ENCODE peak calls at places on chromosomes 16 and 17, in eight cellular contexts. L is suprapubic skin; B is germinal center; P is HepG2; V is fibroblast of the aortic adventitia; M is activated T-helper 1 cell treated with anti-CD3 and anti-CD28 coated beads, Interleukin-2, amount 50 U/mL, for 16 hours; Z is mucosa of descending colon; O is neuronal stem cell. Y is an unnamed sample.

GRCh38 chr17:1234455-1234854 is 35.8 kb upstream of the BHLHA9 start:
- DNase-seq in B (no peak), O (no peak), L (no peak), V (no peak), M (no peak), Z (no peak), P (no peak), Y (no peak)

GRCh38 chr17:36034127-36034526 is 16.4 kb upstream of the CCL23 start:
- DNase-seq in P (no peak), V (no peak), B (no peak), O (no peak), Z (no peak), M (no peak), L (no peak), Y (no peak)

GRCh38 chr16:14354561-14355351 is 275.3 kb downstream of the PARN start:
- DNase-seq in V (peak), L (no peak), Z (no peak), P (no peak), O (no peak), M (no peak), B (peak), Y (no peak)

GRCh38 chr16:87063543-87063942 is 253.6 kb downstream of the C16orf95 start:
- DNase-seq in M (no peak), Z (no peak), P (no peak), O (no peak), L (no peak), V (no peak), B (no peak), Y (no peak)

GRCh38 chr17:82924812-82925211 is 85.0 kb upstream of the ZNF750 start:
- DNase-seq in P (peak), O (no peak), B (no peak), V (no peak), L (no peak), Z (no peak), M (no peak), Y (no peak)

GRCh38 chr17:43665387-43666101 is 3.8 kb upstream of the MEOX1 start:
- DNase-seq in P (peak), V (no peak), M (no peak), B (no peak), Z (no peak), L (no peak), O (no peak), Y (no peak)

GRCh38 chr17:62705781-62706597 is 78.5 kb downstream of the MRC2 start:
- DNase-seq in P (no peak), O (no peak), Z (no peak), M (no peak), L (no peak), B (no peak), V (peak), Y (no peak)

GRCh38 chr16:20424129-20424866 is 15.0 kb downstream of the ACSM5 start:
- DNase-seq in Z (no peak), O (no peak), M (no peak), B (no peak), L (no peak), V (no peak), P (peak), Y (no peak)

GRCh38 chr17:82411396-82412053 is 6.6 kb upstream of the HEXD start:
- DNase-seq in M (no peak), O (no peak), P (no peak), V (no peak), L (no peak), Z (no peak), B (no peak), Y (no peak)

GRCh38 chr17:61393904-61394629 is 5.6 kb upstream of the TBX2 start:
- DNase-seq in O (no peak), L (no peak), B (no peak), M (no peak), V (no peak), Z (no peak), P (peak), Y (no peak)

GRCh38 chr16:71459510-71459909 is 2.5 kb downstream of the ZNF23 start:
- DNase-seq in B (no peak), M (no peak), O (no peak), Z (no peak), P (no peak), V (no peak), L (no peak), Y (no peak)

GRCh38 chr16:14344292-14344691 is 273.2 kb downstream of the MRTFB start:
- DNase-seq in V (no peak), Z (no peak), L (no peak), O (no peak), P (no peak), M (no peak), B (no peak), Y (no peak)

GRCh38 chr17:39662551-39663339 is 2.4 kb upstream of the TCAP start:
- DNase-seq in O (no peak), B (no peak), V (no peak), Z (peak), P (no peak), L (no peak), M (no peak), Y (no peak)

GRCh38 chr17:7340179-7340578 is 3.9 kb downstream of the ACAP1 start:
- DNase-seq in P (no peak), V (no peak), L (no peak), Z (no peak), O (no peak), B (no peak), M (no peak), Y (no peak)

GRCh38 chr17:8791910-8792270 is 7.3 kb downstream of the MFSD6L start:
- DNase-seq in L (no peak), O (no peak), P (no peak), B (no peak), V (peak), M (no peak), Z (no peak), Y (no peak)

GRCh38 chr16:52546291-52546941 is 527 bp downstream of the TOX3 start:
- DNase-seq in B (no peak), M (no peak), Z (peak), O (no peak), V (no peak), L (no peak), P (no peak), Y (no peak)

GRCh38 chr17:1412185-1413110 is 12.4 kb upstream of the YWHAE start:
- DNase-seq in V (peak), L (no peak), O (no peak), B (no peak), Z (no peak), P (peak), M (no peak), Y (no peak)

GRCh38 chr17:44108440-44109311 is 14.8 kb downstream of the HDAC5 start:
- DNase-seq in B (no peak), L (peak), M (no peak), Z (peak), V (peak), P (peak), O (no peak), Y (peak)

GRCh38 chr17:52673791-52674190 is 515.3 kb upstream of the CA10 start:
- DNase-seq in M (no peak), Z (no peak), V (no peak), P (no peak), B (no peak), L (no peak), O (no peak), Y (no peak)

GRCh38 chr16:56673916-56674315 is 4.3 kb downstream of the MT1H start:
- DNase-seq in V (peak), Z (no peak), M (no peak), O (no peak), P (peak), B (no peak), L (peak), Y (peak)

GRCh38 chr17:80884811-80885210 is 106.8 kb upstream of the CHMP6 start:
- DNase-seq in V (no peak), L (no peak), O (no peak), Z (peak), M (no peak), B (no peak), P (no peak), Y (no peak)

GRCh38 chr16:25771812-25772568 is 80.2 kb downstream of the HS3ST4 start:
- DNase-seq in V (no peak), B (no peak), O (no peak), Z (no peak), M (no peak), L (no peak), P (no peak), Y (no peak)

GRCh38 chr17:79356839-79357447 is 253.9 kb downstream of the RBFOX3 start:
- DNase-seq in O (no peak), V (no peak), B (no peak), Z (no peak), M (no peak), L (no peak), P (no peak), Y (no peak)

GRCh38 chr16:75225092-75225491 is 6.3 kb downstream of the CTRB1 start:
- DNase-seq in Z (no peak), L (no peak), B (no peak), M (no peak), P (no peak), O (no peak), V (no peak), Y (no peak)

GRCh38 chr17:60361889-60362288 is 30.0 kb downstream of the USP32 start:
- DNase-seq in Z (no peak), L (no peak), O (no peak), V (no peak), M (no peak), P (no peak), B (no peak), Y (no peak)

GRCh38 chr16:28946681-28947080 is 4.1 kb upstream of the NFATC2IP start:
- DNase-seq in M (no peak), B (no peak), L (no peak), P (no peak), Z (no peak), O (no peak), V (no peak), Y (no peak)

Y was measured in right atrium auricular region.